ENCODE peak calls at places on chromosome 14, in seven cellular contexts. One of them, this sample, is unnamed.

GRCh38 chr14:104741108-104741802 is 11.7 kb upstream of the SIVA1 start:
- DNase-seq in naive thymus-derived CD4-positive, alpha-beta T cell: no peak
- DNase-seq in fibroblast of the aortic adventitia: no peak
- DNase-seq in left ventricle myocardium inferior: no peak
- DNase-seq in adipocyte: no peak
- DNase-seq in fibroblast of pulmonary artery: no peak
- DNase-seq in OCI-LY7: no peak
- DNase-seq in this sample: no peak

GRCh38 chr14:104925941-104926609 is 1.4 kb downstream of the PLD4 start:
- DNase-seq in naive thymus-derived CD4-positive, alpha-beta T cell: no peak
- DNase-seq in fibroblast of the aortic adventitia: no peak
- DNase-seq in left ventricle myocardium inferior: no peak
- DNase-seq in adipocyte: no peak
- DNase-seq in fibroblast of pulmonary artery: no peak
- DNase-seq in OCI-LY7: peak
- DNase-seq in this sample: peak

GRCh38 chr14:106518054-106518943 is 991.9 kb downstream of the TMEM121 start:
- DNase-seq in naive thymus-derived CD4-positive, alpha-beta T cell: peak
- DNase-seq in fibroblast of the aortic adventitia: no peak
- DNase-seq in left ventricle myocardium inferior: peak
- DNase-seq in adipocyte: no peak
- DNase-seq in fibroblast of pulmonary artery: no peak
- DNase-seq in OCI-LY7: peak
- DNase-seq in this sample: peak

GRCh38 chr14:61420326-61420725 is 98.9 kb downstream of the PRKCH start:
- DNase-seq in naive thymus-derived CD4-positive, alpha-beta T cell: no peak
- DNase-seq in fibroblast of the aortic adventitia: no peak
- DNase-seq in left ventricle myocardium inferior: no peak
- DNase-seq in adipocyte: peak
- DNase-seq in fibroblast of pulmonary artery: no peak
- DNase-seq in OCI-LY7: no peak
- DNase-seq in this sample: no peak

GRCh38 chr14:103204852-103205540 is 81.7 kb downstream of the TNFAIP2 start:
- DNase-seq in naive thymus-derived CD4-positive, alpha-beta T cell: no peak
- DNase-seq in fibroblast of the aortic adventitia: peak
- DNase-seq in left ventricle myocardium inferior: no peak
- DNase-seq in adipocyte: peak
- DNase-seq in fibroblast of pulmonary artery: peak
- DNase-seq in OCI-LY7: peak
- DNase-seq in this sample: no peak

GRCh38 chr14:58774531-58774930 is 136.8 kb downstream of the DACT1 start:
- DNase-seq in naive thymus-derived CD4-positive, alpha-beta T cell: no peak
- DNase-seq in fibroblast of the aortic adventitia: no peak
- DNase-seq in left ventricle myocardium inferior: no peak
- DNase-seq in adipocyte: no peak
- DNase-seq in fibroblast of pulmonary artery: no peak
- DNase-seq in OCI-LY7: no peak
- DNase-seq in this sample: no peak

GRCh38 chr14:36105401-36105800 is 71.1 kb downstream of the PTCSC3 start:
- DNase-seq in naive thymus-derived CD4-positive, alpha-beta T cell: no peak
- DNase-seq in fibroblast of the aortic adventitia: no peak
- DNase-seq in left ventricle myocardium inferior: no peak
- DNase-seq in adipocyte: no peak
- DNase-seq in fibroblast of pulmonary artery: no peak
- DNase-seq in OCI-LY7: no peak
- DNase-seq in this sample: no peak

GRCh38 chr14:23028800-23029199 is 5.9 kb downstream of the PSMB5 start:
- DNase-seq in naive thymus-derived CD4-positive, alpha-beta T cell: peak
- DNase-seq in fibroblast of the aortic adventitia: no peak
- DNase-seq in left ventricle myocardium inferior: no peak
- DNase-seq in adipocyte: no peak
- DNase-seq in fibroblast of pulmonary artery: peak
- DNase-seq in OCI-LY7: no peak
- DNase-seq in this sample: no peak

DNA sequence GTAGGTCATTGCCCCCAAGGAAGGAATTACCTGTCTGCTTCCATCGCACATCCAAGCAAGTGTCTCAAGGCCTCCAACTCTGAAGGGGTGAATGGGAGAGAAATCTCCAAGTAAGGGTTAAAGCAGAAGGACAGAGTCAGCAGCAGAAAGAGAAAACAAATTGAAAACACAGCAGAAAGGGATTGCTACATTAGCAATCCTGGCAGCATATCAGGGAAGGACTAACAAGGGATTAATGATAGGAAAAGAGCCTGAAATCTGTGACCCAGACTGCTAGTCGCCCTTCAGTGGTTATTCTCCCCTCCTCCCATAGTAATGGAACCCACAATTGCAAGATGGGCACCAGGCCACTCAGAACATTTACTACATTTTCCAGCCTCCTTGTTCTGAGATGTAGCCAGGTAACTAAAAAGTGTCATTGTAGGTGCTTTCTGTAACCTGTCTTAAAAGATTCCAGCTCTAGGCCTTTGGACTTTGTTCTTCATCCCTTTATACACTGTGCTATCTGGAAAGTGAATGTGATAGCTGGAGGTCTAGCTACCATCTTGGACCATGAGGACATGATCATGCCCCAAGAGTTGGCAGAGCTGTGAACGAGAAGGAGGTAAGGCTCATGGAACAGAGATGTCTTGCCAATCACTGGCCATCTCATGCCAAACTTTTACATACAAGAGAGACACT is 36.0 kb downstream of the MAP3K9 start:
- DNase-seq in naive thymus-derived CD4-positive, alpha-beta T cell: no peak
- DNase-seq in fibroblast of the aortic adventitia: no peak
- DNase-seq in left ventricle myocardium inferior: no peak
- DNase-seq in adipocyte: no peak
- DNase-seq in fibroblast of pulmonary artery: no peak
- DNase-seq in OCI-LY7: no peak
- DNase-seq in this sample: no peak
- H3K4me3 ChIP-seq in naive thymus-derived CD4-positive, alpha-beta T cell: no peak
- H3K4me3 ChIP-seq in fibroblast of the aortic adventitia: no peak
- H3K4me3 ChIP-seq in left ventricle myocardium inferior: no peak
- H3K4me3 ChIP-seq in adipocyte: no peak
- H3K4me3 ChIP-seq in fibroblast of pulmonary artery: no peak
- H3K4me3 ChIP-seq in OCI-LY7: no peak
- H3K4me3 ChIP-seq in this sample: no peak

GRCh38 chr14:42057176-42057575 is 450.5 kb downstream of the LRFN5 start:
- DNase-seq in naive thymus-derived CD4-positive, alpha-beta T cell: no peak
- DNase-seq in fibroblast of the aortic adventitia: peak
- DNase-seq in left ventricle myocardium inferior: no peak
- DNase-seq in adipocyte: peak
- DNase-seq in fibroblast of pulmonary artery: peak
- DNase-seq in OCI-LY7: no peak
- DNase-seq in this sample: no peak
- H3K4me3 ChIP-seq in naive thymus-derived CD4-positive, alpha-beta T cell: no peak
- H3K4me3 ChIP-seq in fibroblast of the aortic adventitia: no peak
- H3K4me3 ChIP-seq in left ventricle myocardium inferior: no peak
- H3K4me3 ChIP-seq in adipocyte: no peak
- H3K4me3 ChIP-seq in fibroblast of pulmonary artery: no peak
- H3K4me3 ChIP-seq in OCI-LY7: no peak
- H3K4me3 ChIP-seq in this sample: no peak

GRCh38 chr14:94542111-94542810 is 19.0 kb upstream of the SERPINA4 start:
- DNase-seq in naive thymus-derived CD4-positive, alpha-beta T cell: no peak
- DNase-seq in fibroblast of the aortic adventitia: no peak
- DNase-seq in left ventricle myocardium inferior: no peak
- DNase-seq in adipocyte: peak
- DNase-seq in fibroblast of pulmonary artery: peak
- DNase-seq in OCI-LY7: no peak
- DNase-seq in this sample: no peak

GRCh38 chr14:94544726-94545125 is 16.5 kb upstream of the SERPINA4 start:
- DNase-seq in naive thymus-derived CD4-positive, alpha-beta T cell: no peak
- DNase-seq in fibroblast of the aortic adventitia: no peak
- DNase-seq in left ventricle myocardium inferior: no peak
- DNase-seq in adipocyte: no peak
- DNase-seq in fibroblast of pulmonary artery: no peak
- DNase-seq in OCI-LY7: no peak
- DNase-seq in this sample: no peak

GRCh38 chr14:94541234-94541975 is 19.8 kb upstream of the SERPINA4 start:
- DNase-seq in naive thymus-derived CD4-positive, alpha-beta T cell: no peak
- DNase-seq in fibroblast of the aortic adventitia: no peak
- DNase-seq in left ventricle myocardium inferior: no peak
- DNase-seq in adipocyte: peak
- DNase-seq in fibroblast of pulmonary artery: peak
- DNase-seq in OCI-LY7: no peak
- DNase-seq in this sample: no peak

GRCh38 chr14:94543450-94544123 is 17.7 kb upstream of the SERPINA4 start:
- DNase-seq in naive thymus-derived CD4-positive, alpha-beta T cell: no peak
- DNase-seq in fibroblast of the aortic adventitia: no peak
- DNase-seq in left ventricle myocardium inferior: no peak
- DNase-seq in adipocyte: no peak
- DNase-seq in fibroblast of pulmonary artery: no peak
- DNase-seq in OCI-LY7: no peak
- DNase-seq in this sample: no peak

GRCh38 chr14:94542811-94543449 is 18.3 kb upstream of the SERPINA4 start:
- DNase-seq in naive thymus-derived CD4-positive, alpha-beta T cell: no peak
- DNase-seq in fibroblast of the aortic adventitia: no peak
- DNase-seq in left ventricle myocardium inferior: no peak
- DNase-seq in adipocyte: no peak
- DNase-seq in fibroblast of pulmonary artery: peak
- DNase-seq in OCI-LY7: no peak
- DNase-seq in this sample: no peak
- H3K4me3 ChIP-seq in naive thymus-derived CD4-positive, alpha-beta T cell: no peak
- H3K4me3 ChIP-seq in fibroblast of the aortic adventitia: no peak
- H3K4me3 ChIP-seq in left ventricle myocardium inferior: no peak
- H3K4me3 ChIP-seq in adipocyte: no peak
- H3K4me3 ChIP-seq in fibroblast of pulmonary artery: no peak
- H3K4me3 ChIP-seq in OCI-LY7: no peak
- H3K4me3 ChIP-seq in this sample: no peak

DNA sequence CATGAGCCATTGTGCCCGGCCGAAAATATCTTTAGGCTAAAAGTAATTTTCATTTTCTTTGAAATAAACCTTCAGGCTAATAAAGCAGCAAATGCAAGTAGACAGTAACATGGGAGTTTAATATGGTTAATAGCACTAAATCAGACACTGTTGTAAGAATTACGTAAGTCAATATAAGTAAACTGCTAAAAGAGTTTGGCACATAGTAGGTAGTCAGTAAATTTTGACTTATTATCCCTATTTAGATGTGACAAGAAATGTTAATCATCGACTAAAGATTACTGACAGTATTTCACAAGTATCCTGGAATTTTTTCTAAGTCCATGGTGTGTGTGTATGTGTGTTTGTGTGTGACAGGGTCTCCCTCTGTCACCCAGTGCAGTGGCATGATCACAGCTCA is 3.9 kb downstream of the PPP4R3A start:
- DNase-seq in naive thymus-derived CD4-positive, alpha-beta T cell: no peak
- DNase-seq in fibroblast of the aortic adventitia: no peak
- DNase-seq in left ventricle myocardium inferior: no peak
- DNase-seq in adipocyte: no peak
- DNase-seq in fibroblast of pulmonary artery: no peak
- DNase-seq in OCI-LY7: no peak
- DNase-seq in this sample: no peak
- H3K4me3 ChIP-seq in naive thymus-derived CD4-positive, alpha-beta T cell: no peak
- H3K4me3 ChIP-seq in fibroblast of the aortic adventitia: peak
- H3K4me3 ChIP-seq in left ventricle myocardium inferior: peak
- H3K4me3 ChIP-seq in adipocyte: peak
- H3K4me3 ChIP-seq in fibroblast of pulmonary artery: no peak
- H3K4me3 ChIP-seq in OCI-LY7: no peak
- H3K4me3 ChIP-seq in this sample: no peak

GRCh38 chr14:53126705-53127104 is 26.4 kb downstream of the DDHD1 start:
- DNase-seq in naive thymus-derived CD4-positive, alpha-beta T cell: no peak
- DNase-seq in fibroblast of the aortic adventitia: peak
- DNase-seq in left ventricle myocardium inferior: no peak
- DNase-seq in adipocyte: peak
- DNase-seq in fibroblast of pulmonary artery: no peak
- DNase-seq in OCI-LY7: no peak
- DNase-seq in this sample: peak
- H3K4me3 ChIP-seq in naive thymus-derived CD4-positive, alpha-beta T cell: peak
- H3K4me3 ChIP-seq in fibroblast of the aortic adventitia: peak
- H3K4me3 ChIP-seq in left ventricle myocardium inferior: peak
- H3K4me3 ChIP-seq in adipocyte: peak
- H3K4me3 ChIP-seq in fibroblast of pulmonary artery: no peak
- H3K4me3 ChIP-seq in OCI-LY7: peak
- H3K4me3 ChIP-seq in this sample: peak

DNA sequence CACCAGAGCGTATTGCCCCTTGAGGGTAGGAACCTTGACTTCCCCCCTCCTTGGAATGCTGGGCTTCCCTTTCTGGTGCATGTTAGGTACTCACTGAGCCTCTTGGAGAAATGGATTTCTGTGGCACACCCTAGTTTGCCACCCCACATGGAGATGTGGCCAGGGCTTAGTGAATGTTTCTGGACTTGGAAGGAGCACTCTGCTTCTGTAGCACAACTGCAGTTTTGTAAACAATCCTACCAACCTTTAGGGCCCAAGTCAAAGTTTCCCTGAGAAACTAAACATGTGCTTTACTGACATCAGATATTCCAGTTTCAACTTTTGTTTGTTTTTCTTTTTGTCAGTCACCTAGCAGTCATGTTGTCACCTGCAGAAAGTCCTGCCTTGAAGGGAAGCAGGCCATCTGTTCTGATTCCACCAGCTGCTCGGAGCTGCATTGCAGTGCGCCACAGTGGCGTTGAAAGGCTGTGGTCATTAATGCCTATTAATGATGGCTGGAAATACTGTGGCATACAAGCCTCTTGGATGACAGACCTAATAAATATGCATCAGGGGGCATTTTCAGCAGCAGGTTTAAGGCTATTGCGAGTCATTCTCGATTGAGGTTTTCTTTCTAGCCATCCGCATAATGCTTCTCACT is 7.7 kb downstream of the PELI2 start:
- DNase-seq in naive thymus-derived CD4-positive, alpha-beta T cell: no peak
- DNase-seq in fibroblast of the aortic adventitia: no peak
- DNase-seq in left ventricle myocardium inferior: no peak
- DNase-seq in adipocyte: no peak
- DNase-seq in fibroblast of pulmonary artery: no peak
- DNase-seq in OCI-LY7: no peak
- DNase-seq in this sample: no peak
- H3K4me3 ChIP-seq in naive thymus-derived CD4-positive, alpha-beta T cell: no peak
- H3K4me3 ChIP-seq in fibroblast of the aortic adventitia: no peak
- H3K4me3 ChIP-seq in left ventricle myocardium inferior: no peak
- H3K4me3 ChIP-seq in adipocyte: no peak
- H3K4me3 ChIP-seq in fibroblast of pulmonary artery: no peak
- H3K4me3 ChIP-seq in OCI-LY7: no peak
- H3K4me3 ChIP-seq in this sample: no peak

This sample was measured in MM.1S.